ENCODE peak calls at places on chromosome 21, in nine cellular contexts. D is astrocyte of the cerebellum, H is epithelial cell of esophagus, C is glomerular endothelial cell, L is GM10248, B is heart left ventricle, S is astrocyte of the spinal cord, N is activated gamma-delta T cell treated with Interleukin-2 at 50 U/mL for 16 hours, I is HCT116. G is an unnamed sample.

GRCh38 chr21:38984982-38985422 is 179.3 kb downstream of the ETS2 start:
- DNase-seq in S (peak), D (peak), H (no peak), L (no peak), C (no peak), N (no peak), B (no peak), I (no peak), G (no peak)

GRCh38 chr21:21996891-21997290 is 998.7 kb downstream of the NCAM2 start:
- DNase-seq in D (no peak), C (no peak), H (no peak), N (no peak), L (no peak), B (no peak), I (no peak), S (no peak), G (no peak)

GRCh38 chr21:45377866-45378257 is 27.1 kb upstream of the COL18A1 start:
- DNase-seq in L (no peak), H (no peak), B (peak), S (no peak), D (no peak), C (no peak), N (no peak), I (no peak), G (no peak)

GRCh38 chr21:32954353-32954752 is 71.4 kb upstream of the OLIG2 start:
- DNase-seq in I (no peak), B (no peak), L (no peak), D (no peak), H (no peak), C (no peak), N (no peak), S (no peak), G (no peak)

GRCh38 chr21:31537872-31538576 is 121.5 kb upstream of the SOD1 start:
- DNase-seq in H (no peak), S (no peak), C (no peak), L (no peak), D (no peak), I (no peak), B (no peak), N (no peak), G (no peak)

GRCh38 chr21:44761747-44762208 is 39.8 kb downstream of the UBE2G2 start:
- DNase-seq in D (no peak), B (peak), S (no peak), H (no peak), N (no peak), C (no peak), I (no peak), L (no peak), G (no peak)

GRCh38 chr21:41280115-41280919 is 36.3 kb upstream of the FAM3B start:
- DNase-seq in H (no peak), I (no peak), D (no peak), N (no peak), B (no peak), S (no peak), C (no peak), L (no peak), G (no peak)

GRCh38 chr21:28084951-28085350 is 907.7 kb downstream of the LTN1 start:
- DNase-seq in C (no peak), D (no peak), L (no peak), S (no peak), N (no peak), B (no peak), H (no peak), I (no peak), G (no peak)

GRCh38 chr21:28944296-28944695 is 48.4 kb downstream of the LTN1 start:
- DNase-seq in D (no peak), C (no peak), S (no peak), B (no peak), H (no peak), L (no peak), N (no peak), I (no peak), G (no peak)

GRCh38 chr21:33309778-33310177 is 15.0 kb upstream of the IFNAR1 start:
- DNase-seq in N (no peak), D (no peak), L (no peak), H (no peak), B (no peak), S (no peak), I (no peak), C (no peak), G (no peak)

GRCh38 chr21:42654179-42654912 is 925 bp downstream of the PDE9A start:
- DNase-seq in S (no peak), N (peak), H (no peak), L (peak), I (no peak), C (no peak), D (no peak), B (peak), G (no peak)

GRCh38 chr21:32516729-32517649 is 68.3 kb downstream of the TCP10L start:
- DNase-seq in S (peak), N (no peak), H (peak), I (no peak), B (no peak), L (no peak), C (no peak), D (peak), G (peak)

GRCh38 chr21:17270234-17270633 is 242.6 kb upstream of the CXADR start:
- DNase-seq in S (peak), L (no peak), D (peak), H (peak), C (peak), B (no peak), N (no peak), I (no peak), G (no peak)

GRCh38 chr21:43211085-43212071 is 42.6 kb downstream of the CRYAA start:
- DNase-seq in C (no peak), N (no peak), I (peak), H (no peak), S (no peak), L (no peak), D (no peak), B (peak), G (no peak)